ENCODE peak calls at places on chromosome 16, in four cellular contexts. H, F, V and N are unnamed samples.
A peak's percentile ranks its signal among the peaks of the same experiment; 100 is the strongest.

GRCh38 chr16:86734559-86735480 is 156.5 kb downstream of the FOXL1 start:
- DNase-seq in H (no peak), F (no peak), V (no peak), N (no peak)

GRCh38 chr16:15865742-15866141 is 8.9 kb upstream of the MYH11 start:
- DNase-seq in H (no peak), F (no peak), V (no peak), N (no peak)

GRCh38 chr16:85982563-85982939 is 83.6 kb downstream of the IRF8 start:
- DNase-seq in H (no peak), F (no peak), V (no peak), N (no peak)

GRCh38 chr16:9092282-9092962 is 978 bp downstream of the HAPSTR1 start:
- DNase-seq in H (peak; percentile 35), F (peak; percentile 47), V (no peak), N (peak; percentile 73)

GRCh38 chr16:75942901-75943300 is 216.6 kb upstream of the CPHXL start:
- DNase-seq in H (no peak), F (no peak), V (no peak), N (no peak)

GRCh38 chr16:24925163-24925562 is 79.4 kb downstream of the SLC5A11 start:
- DNase-seq in H (no peak), F (no peak), V (no peak), N (no peak)

GRCh38 chr16:50573947-50574751 is 26.0 kb downstream of the NKD1 start:
- DNase-seq in H (no peak), F (no peak), V (no peak), N (no peak)

GRCh38 chr16:51880776-51881175 is 666.2 kb downstream of the TOX3 start:
- DNase-seq in H (no peak), F (no peak), V (no peak), N (no peak)

GRCh38 chr16:3782566-3782965 is 65.2 kb upstream of the TRAP1 start:
- DNase-seq in H (no peak), F (no peak), V (no peak), N (no peak)

GRCh38 chr16:3783516-3783915 is 66.2 kb upstream of the TRAP1 start:
- DNase-seq in H (no peak), F (no peak), V (no peak), N (no peak)

GRCh38 chr16:3776316-3776715 is 59.0 kb upstream of the TRAP1 start:
- DNase-seq in H (no peak), F (no peak), V (no peak), N (no peak)

GRCh38 chr16:3781421-3781820 is 64.1 kb upstream of the TRAP1 start:
- DNase-seq in H (no peak), F (no peak), V (no peak), N (no peak)

GRCh38 chr16:3780570-3780969 is 63.2 kb upstream of the TRAP1 start:
- DNase-seq in H (no peak), F (peak; percentile 23), V (no peak), N (peak; percentile 46)
- TF ChIP-seq USF1 in H (no peak), F (no peak), V (no peak), N (no peak)

GRCh38 chr16:47612711-47613110 is 151.6 kb downstream of the PHKB start:
- DNase-seq in H (no peak), F (no peak), V (no peak), N (no peak)

GRCh38 chr16:47622666-47623176 is 161.6 kb downstream of the PHKB start:
- DNase-seq in H (no peak), F (no peak), V (no peak), N (no peak)

GRCh38 chr16:47611848-47612493 is 150.8 kb downstream of the PHKB start:
- DNase-seq in H (no peak), F (no peak), V (no peak), N (no peak)

GRCh38 chr16:47613251-47613650 is 152.1 kb downstream of the PHKB start:
- DNase-seq in H (no peak), F (no peak), V (no peak), N (no peak)

GRCh38 chr16:47617732-47618131 is 156.6 kb downstream of the PHKB start:
- DNase-seq in H (no peak), F (peak; percentile 15), V (no peak), N (no peak)
- TF ChIP-seq USF1 in H (no peak), F (no peak), V (no peak), N (no peak)

GRCh38 chr16:28492511-28492910 is 637 bp upstream of the CLN3 start:
- DNase-seq in H (no peak), F (no peak), V (no peak), N (no peak)

GRCh38 chr16:28491970-28492474 is at the start of gene CLN3:
- DNase-seq in H (peak; percentile 89), F (peak; percentile 96), V (peak; percentile 89), N (peak; percentile 93)

GRCh38 chr16:28494141-28494851 is at the start of gene APOBR:
- DNase-seq in H (no peak), F (peak; percentile 71), V (peak; percentile 83), N (no peak)

GRCh38 chr16:28495098-28495793 is 803 bp downstream of the APOBR start:
- DNase-seq in H (no peak), F (no peak), V (no peak), N (no peak)

DNA sequence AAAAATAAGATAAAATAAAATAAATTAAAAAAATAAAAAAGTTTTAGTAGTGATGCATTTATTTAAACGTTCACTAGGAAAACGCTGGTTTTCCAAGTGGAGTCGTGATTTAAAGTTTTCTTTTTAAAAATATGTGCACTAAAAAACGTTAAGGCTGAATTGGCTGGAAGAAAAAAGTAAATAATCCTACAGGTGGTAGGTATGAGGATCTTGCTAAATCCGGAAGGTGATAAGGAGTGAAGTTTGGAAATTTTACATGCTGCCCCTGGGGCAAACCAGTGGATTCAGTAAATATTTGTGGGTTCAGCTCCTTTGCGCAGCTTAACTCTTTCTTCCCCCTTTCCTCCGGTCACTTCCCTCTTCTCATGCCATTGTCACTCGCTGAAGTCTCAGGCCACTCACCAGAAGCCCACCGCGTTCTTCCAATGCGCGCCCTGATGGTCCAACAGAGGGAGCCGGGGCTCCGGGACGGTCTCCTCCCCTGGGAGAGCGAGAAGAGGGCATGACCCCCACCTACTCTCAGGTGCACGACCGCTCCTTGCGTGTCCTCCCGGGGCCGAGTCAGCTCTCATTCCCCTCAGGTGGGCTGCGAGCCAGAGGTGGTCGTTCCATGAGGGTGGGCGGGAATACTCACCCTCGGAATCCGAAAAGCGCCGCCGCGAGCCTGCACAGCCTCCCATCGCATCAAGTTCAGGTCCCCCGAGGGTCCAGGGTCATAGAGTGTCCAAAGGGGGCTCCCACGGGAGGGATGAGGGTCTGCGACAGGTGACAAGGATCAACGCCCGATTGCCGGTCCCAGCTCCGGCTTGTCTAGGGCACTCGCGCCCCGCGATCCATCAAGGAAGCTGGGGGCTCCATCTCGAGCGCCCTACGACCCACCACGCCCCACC is 549 bp downstream of the CLN3 start:
- DNase-seq in H (peak; percentile 60), F (peak; percentile 74), V (no peak), N (peak; percentile 68)
- TF ChIP-seq USF1 in H (no peak), F (no peak), V (no peak), N (no peak)

GRCh38 chr16:1713933-1714332 is 7.9 kb downstream of the MAPK8IP3 start:
- DNase-seq in H (peak; percentile 48), F (no peak), V (peak; percentile 39), N (no peak)
- TF ChIP-seq USF1 in H (no peak), F (no peak), V (no peak), N (no peak)

GRCh38 chr16:1301562-1301961 is 7.9 kb upstream of the UBE2I start:
- DNase-seq in H (no peak), F (no peak), V (no peak), N (no peak)

GRCh38 chr16:1299868-1300203 is 9.6 kb upstream of the UBE2I start:
- DNase-seq in H (no peak), F (no peak), V (no peak), N (no peak)

GRCh38 chr16:1298406-1298805 is 11.0 kb upstream of the UBE2I start:
- DNase-seq in H (no peak), F (no peak), V (no peak), N (no peak)

GRCh38 chr16:1299012-1299867 is 10.2 kb upstream of the UBE2I start:
- DNase-seq in H (no peak), F (peak; percentile 64), V (no peak), N (no peak)

DNA sequence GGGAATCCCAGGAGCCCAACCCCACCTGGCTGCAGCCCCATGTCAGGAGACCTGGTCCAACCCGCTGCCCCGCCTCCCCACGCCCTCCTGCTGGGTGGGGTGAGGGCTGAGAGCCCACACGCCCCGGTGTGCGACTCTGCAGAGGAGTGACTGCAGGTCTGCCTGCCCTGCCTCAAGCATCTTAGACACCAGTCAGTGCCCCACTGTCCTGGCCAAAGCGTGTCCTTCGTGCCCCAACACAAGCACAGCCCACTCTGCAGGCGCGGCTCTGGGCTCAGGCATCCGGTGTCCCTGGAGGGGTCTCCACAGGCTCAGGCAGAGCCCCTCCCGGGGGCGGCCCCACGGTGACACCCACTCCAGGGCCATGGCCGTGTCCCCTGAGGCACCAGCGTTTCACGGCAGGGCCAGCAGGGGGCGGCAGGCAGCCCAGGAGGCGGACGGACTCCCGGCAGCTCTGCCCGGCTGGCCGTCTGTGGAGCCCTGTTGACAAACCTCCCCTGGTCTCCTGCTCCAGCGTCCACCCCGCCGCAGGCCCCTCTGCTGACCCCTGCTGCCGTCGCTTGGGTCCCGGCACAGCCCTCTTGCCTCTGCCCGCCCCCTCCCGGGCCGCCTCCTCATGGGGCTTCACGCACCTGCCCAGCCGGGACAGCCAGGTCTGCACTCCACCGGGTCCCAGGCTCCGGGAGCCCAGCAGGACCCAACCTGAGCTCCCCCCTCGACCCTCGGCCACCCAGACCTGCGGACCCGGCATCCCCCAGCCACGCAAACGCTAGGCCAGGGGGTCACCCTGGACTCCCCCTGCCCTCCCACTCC is 8.6 kb upstream of the UBE2I start:
- DNase-seq in H (peak; percentile 83), F (peak; percentile 77), V (no peak), N (peak; percentile 91)
- TF ChIP-seq USF1 in H (no peak), F (no peak), V (no peak), N (no peak)

DNA sequence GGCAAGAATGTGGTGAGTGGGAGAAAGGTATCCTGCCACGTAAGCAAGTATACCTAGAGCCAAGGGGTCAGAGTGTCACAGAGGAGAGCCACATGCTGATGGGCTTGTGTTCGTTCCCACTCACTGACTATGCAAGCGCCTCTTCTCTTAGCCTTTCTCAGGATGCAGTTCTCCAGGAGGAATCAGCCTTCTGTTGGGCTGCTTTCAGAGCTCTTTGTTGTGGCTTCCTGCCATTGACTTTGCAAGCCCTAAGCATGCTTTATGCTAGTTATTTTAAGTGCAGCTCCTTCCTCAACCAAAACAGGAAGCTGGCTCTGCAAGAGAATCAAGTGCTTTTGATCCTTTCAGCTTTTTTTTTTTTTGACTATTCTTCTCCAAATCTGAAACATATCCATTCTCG is 66.6 kb downstream of the SIAH1 start:
- DNase-seq in H (peak; percentile 18), F (no peak), V (peak; percentile 23), N (no peak)
- TF ChIP-seq USF1 in H (no peak), F (no peak), V (no peak), N (no peak)